ENCODE peak calls at places on chromosome X, in six cellular contexts. P, O, C, A, V and B are unnamed samples.

GRCh38 chrX:130915302-130915701 is 12.3 kb upstream of the ENOX2 start:
- DNase-seq in P (no peak), O (no peak), C (no peak), A (no peak), V (no peak), B (no peak)

GRCh38 chrX:100447563-100448397 is 37.7 kb upstream of the PCDH19 start:
- DNase-seq in P (no peak), O (peak), C (no peak), A (peak), V (peak), B (peak)

GRCh38 chrX:130443883-130444282 is 42.1 kb downstream of the RBMX2 start:
- DNase-seq in P (no peak), O (no peak), C (no peak), A (no peak), V (no peak), B (no peak)

GRCh38 chrX:120308959-120309872 is 2.0 kb downstream of the TMEM255A start:
- DNase-seq in P (peak), O (peak), C (peak), A (peak), V (peak), B (no peak)

GRCh38 chrX:148380614-148381561 is 119.5 kb upstream of the AFF2 start:
- DNase-seq in P (no peak), O (no peak), C (no peak), A (no peak), V (no peak), B (no peak)

GRCh38 chrX:137031517-137032377 is 2.0 kb downstream of the GPR101 start:
- DNase-seq in P (no peak), O (peak), C (peak), A (peak), V (no peak), B (peak)

GRCh38 chrX:19604375-19604774 is 89.1 kb upstream of the MAP3K15 start:
- DNase-seq in P (no peak), O (no peak), C (no peak), A (no peak), V (no peak), B (no peak)

GRCh38 chrX:136584545-136584944 is 52.5 kb downstream of the VGLL1 start:
- DNase-seq in P (no peak), O (no peak), C (peak), A (no peak), V (no peak), B (no peak)

GRCh38 chrX:153643431-153644351 is 3.3 kb upstream of the DUSP9 start:
- DNase-seq in P (no peak), O (no peak), C (no peak), A (peak), V (peak), B (no peak)

GRCh38 chrX:46957299-46957698 is 45.1 kb downstream of the JADE3 start:
- DNase-seq in P (no peak), O (no peak), C (no peak), A (no peak), V (no peak), B (no peak)

GRCh38 chrX:134315893-134316292 is 78.9 kb downstream of the CCDC160 start:
- DNase-seq in P (no peak), O (no peak), C (no peak), A (no peak), V (no peak), B (no peak)

GRCh38 chrX:1444896-1445480 is 7.7 kb downstream of the ASMTL start:
- DNase-seq in P (no peak), O (no peak), C (no peak), A (peak), V (no peak), B (no peak)

GRCh38 chrX:154840856-154841255 is 6.4 kb upstream of the SMIM9 start:
- DNase-seq in P (no peak), O (peak), C (no peak), A (no peak), V (no peak), B (no peak)